ENCODE peak calls at places on chromosomes 2 and 18, in five cellular contexts. F, Z, P, S and V are unnamed samples.

GRCh38 chr2:64327510-64328414 is 126.2 kb upstream of the LGALSL start:
- DNase-seq in P (peak; percentile 65), S (peak; percentile 61), F (no peak), Z (no peak), V (no peak)

GRCh38 chr2:73999881-74000597 is 15.3 kb downstream of the TET3 start:
- DNase-seq in P (no peak), F (no peak), Z (no peak), S (no peak), V (no peak)

GRCh38 chr2:205633994-205634393 is 48.3 kb upstream of the NRP2 start:
- DNase-seq in P (no peak), Z (no peak), S (no peak), F (no peak), V (peak; percentile 18)

GRCh38 chr2:240872317-240873097 is 3.9 kb downstream of the AGXT start:
- DNase-seq in P (peak; percentile 23), S (peak; percentile 48), F (no peak), Z (no peak), V (no peak)

GRCh38 chr2:12675801-12676200 is 40.9 kb upstream of the TRIB2 start:
- DNase-seq in S (no peak), Z (no peak), P (no peak), F (no peak), V (no peak)

GRCh38 chr2:118224144-118224887 is 136.0 kb downstream of the INSIG2 start:
- DNase-seq in S (peak; percentile 49), P (peak; percentile 50), F (peak; percentile 48), Z (peak; percentile 29), V (no peak)

GRCh38 chr2:181632733-181633401 is 24.0 kb downstream of the CERKL start:
- DNase-seq in Z (no peak), S (no peak), F (no peak), P (no peak), V (no peak)

GRCh38 chr2:191301971-191302370 is 56.8 kb downstream of the MYO1B start:
- DNase-seq in Z (no peak), P (no peak), F (no peak), S (no peak), V (no peak)

GRCh38 chr2:229712125-229712524 is 2.2 kb downstream of the DNER start:
- DNase-seq in P (no peak), S (no peak), Z (no peak), F (no peak), V (peak; percentile 17)

GRCh38 chr2:218271487-218271797 is 1.1 kb downstream of the PNKD start:
- DNase-seq in S (no peak), P (no peak), Z (no peak), F (no peak), V (no peak)

GRCh38 chr2:108701208-108701607 is 18.1 kb upstream of the RANBP2 start:
- DNase-seq in P (no peak), S (no peak), F (no peak), Z (no peak), V (no peak)

GRCh38 chr18:22710628-22711380 is 222.3 kb upstream of the RBBP8 start:
- DNase-seq in F (peak; percentile 7), P (peak; percentile 20), Z (no peak), S (no peak), V (peak; percentile 61)

GRCh38 chr2:31578316-31578715 is 2.4 kb downstream of the SRD5A2 start:
- DNase-seq in P (no peak), S (no peak), F (no peak), Z (no peak), V (no peak)

GRCh38 chr2:2773692-2774091 is 442.6 kb upstream of the MYT1L start:
- DNase-seq in F (no peak), S (no peak), P (no peak), Z (no peak), V (no peak)

GRCh38 chr2:64779117-64779690 is 125.5 kb upstream of the SERTAD2 start:
- DNase-seq in Z (no peak), F (no peak), P (no peak), S (no peak), V (peak; percentile 65)

GRCh38 chr18:72833471-72833870 is 34.3 kb downstream of the NETO1 start:
- DNase-seq in Z (no peak), P (no peak), S (no peak), F (no peak), V (peak; percentile 79)

DNA sequence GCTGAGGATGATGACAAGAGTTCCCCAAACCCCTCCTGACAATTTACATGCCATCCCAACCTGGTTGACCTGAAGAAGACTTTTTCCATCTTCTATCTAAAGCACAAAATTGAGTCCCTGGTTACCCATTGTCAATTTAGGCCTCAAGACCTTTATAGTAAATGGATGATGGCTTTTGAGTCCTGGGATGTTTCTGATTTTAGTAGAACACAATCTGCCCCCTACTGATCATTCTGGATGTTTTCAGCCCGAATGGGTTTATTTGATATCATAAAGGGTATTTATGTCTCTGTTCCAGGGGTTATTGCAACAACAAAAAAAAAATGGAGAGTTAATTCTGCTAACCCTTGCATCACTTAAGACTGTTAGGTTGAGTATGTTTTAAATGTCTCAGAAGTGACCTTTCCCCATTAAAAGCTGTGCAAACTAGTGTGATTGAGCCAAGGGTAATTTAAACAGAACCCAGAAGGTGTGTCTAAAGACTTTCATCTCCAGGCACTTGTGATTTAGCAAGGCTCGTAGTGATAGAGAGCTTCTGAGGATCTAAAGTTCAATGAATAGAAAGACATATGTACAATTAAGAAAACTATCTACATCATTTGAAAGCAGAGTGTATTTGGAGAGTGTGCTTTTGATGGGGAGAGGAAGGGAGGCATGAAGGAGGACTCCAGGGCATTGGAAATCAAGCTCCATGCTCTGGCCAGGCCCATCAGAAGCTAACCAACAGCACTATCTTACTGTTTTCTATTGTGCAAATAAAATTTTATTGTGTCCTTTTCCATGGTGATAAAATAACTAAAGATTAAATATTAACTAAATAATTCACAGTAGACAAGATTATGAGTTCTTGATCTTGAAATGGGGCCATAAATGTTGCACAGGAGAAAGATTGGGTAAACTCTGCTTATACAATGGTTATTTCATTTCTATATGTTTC is 96.6 kb upstream of the NOSTRIN start:
- DNase-seq in F (no peak), S (no peak), Z (no peak), P (no peak), V (peak; percentile 43)
- TF ChIP-seq CTCF in F (peak; percentile 35), S (peak; percentile 23), Z (peak; percentile 35), P (peak; percentile 53), V (peak; percentile 33)

GRCh38 chr2:105116348-105116747 is 78.5 kb downstream of the MRPS9 start:
- DNase-seq in S (no peak), Z (no peak), P (no peak), F (no peak), V (no peak)

GRCh38 chr2:105121417-105121816 is 83.5 kb downstream of the MRPS9 start:
- DNase-seq in P (no peak), F (no peak), S (no peak), Z (no peak), V (no peak)

GRCh38 chr2:105114551-105114950 is 76.7 kb downstream of the MRPS9 start:
- DNase-seq in S (no peak), P (peak; percentile 81), Z (no peak), F (no peak), V (peak; percentile 72)

GRCh38 chr2:105117565-105117964 is 79.7 kb downstream of the MRPS9 start:
- DNase-seq in S (no peak), F (no peak), P (peak; percentile 72), Z (no peak), V (no peak)

DNA sequence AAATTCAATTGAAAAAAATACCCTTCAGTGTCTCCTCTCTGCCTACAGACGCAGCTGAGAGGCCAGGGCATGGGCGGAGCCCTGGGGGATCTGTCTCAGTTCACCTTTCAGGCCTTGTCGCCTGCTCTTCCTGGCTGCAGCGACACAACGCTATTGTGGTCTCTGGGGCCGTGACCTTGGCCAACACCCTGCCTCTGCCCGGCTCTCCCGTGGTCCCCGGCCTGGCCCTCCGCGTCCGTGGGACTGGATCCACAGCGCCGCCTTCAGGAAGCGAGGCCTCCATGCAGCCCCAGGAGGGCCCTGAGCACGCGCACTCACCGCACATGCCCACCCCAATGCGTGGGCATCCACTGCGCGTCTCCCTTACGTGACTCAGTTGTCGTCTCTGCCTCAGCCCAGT is 81.1 kb downstream of the MRPS9 start:
- DNase-seq in F (peak; percentile 63), Z (peak; percentile 31), P (no peak), S (no peak), V (no peak)
- TF ChIP-seq CTCF in F (peak; percentile 83), Z (peak; percentile 55), P (peak; percentile 9), S (no peak), V (no peak)

DNA sequence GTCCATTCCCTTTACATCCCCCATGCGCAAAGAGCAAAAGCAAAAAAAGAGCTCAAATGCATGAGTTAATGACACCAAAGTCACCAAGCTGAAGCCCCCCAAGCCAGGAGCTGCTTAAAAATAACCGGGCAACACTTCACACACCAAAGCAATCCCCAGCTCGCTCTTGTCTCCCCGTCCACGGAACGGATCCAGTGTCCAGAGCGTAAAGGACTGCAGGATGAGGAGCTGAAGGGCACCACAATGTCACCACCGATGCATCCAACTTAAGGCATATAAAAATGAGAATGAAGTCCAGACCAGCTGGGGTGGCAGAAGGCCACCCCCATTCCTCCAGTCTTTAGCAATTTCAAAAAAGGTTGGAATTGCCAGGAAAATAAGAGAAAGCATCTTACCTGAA is 8.7 kb downstream of the SMAD7 start:
- DNase-seq in P (no peak), S (no peak), F (no peak), Z (no peak), V (no peak)
- TF ChIP-seq CTCF in P (no peak), S (no peak), F (no peak), Z (no peak), V (no peak)

DNA sequence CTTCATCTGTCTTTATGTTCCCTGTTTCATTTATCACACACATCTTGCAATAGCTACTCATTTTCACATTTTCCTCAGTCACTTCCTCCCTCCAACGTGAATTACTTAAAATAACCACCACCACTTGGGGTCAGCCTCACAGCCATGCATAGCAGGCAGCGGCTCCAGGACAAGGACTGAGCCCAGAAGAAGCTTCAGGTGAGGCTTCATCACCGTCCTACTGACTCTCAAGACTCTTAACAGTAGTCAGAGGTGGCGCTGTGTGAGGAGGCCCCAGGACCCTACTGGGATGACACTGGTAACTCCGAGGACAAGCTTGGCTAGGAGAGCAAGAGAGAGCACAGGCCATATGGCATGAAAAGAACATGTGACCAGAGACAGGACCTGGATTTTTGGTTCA is 15.5 kb upstream of the ST8SIA5 start:
- DNase-seq in Z (no peak), P (no peak), S (no peak), F (no peak), V (no peak)
- TF ChIP-seq CTCF in Z (no peak), P (no peak), S (no peak), F (no peak), V (no peak)

GRCh38 chr2:233711312-233712008 is 1.2 kb upstream of the UGT1A5 start:
- DNase-seq in F (peak; percentile 89), S (peak; percentile 87), P (peak; percentile 67), Z (peak; percentile 71), V (peak; percentile 86)
- TF ChIP-seq CTCF in F (peak; percentile 85), S (peak; percentile 81), P (peak; percentile 89), Z (peak; percentile 94), V (peak; percentile 89)